ENCODE peak calls at places on chromosomes 5 and 9, in eight cellular contexts. M is NCI-H510A; E is Caki2; G is HCT116; H is A549; Q is HTR-8/SVneo; V is AG20443; B is naive thymus-derived CD8-positive, alpha-beta T cell. L is an unnamed sample.

GRCh38 chr5:135312255-135312935 is 86.6 kb downstream of the MACROH2A1 start:
- DNase-seq in M (no peak), E (no peak), G (no peak), H (no peak), Q (no peak), V (no peak), B (no peak), L (no peak)

GRCh38 chr9:3863686-3864085 is 337.9 kb upstream of the RFX3 start:
- DNase-seq in M (no peak), E (no peak), G (no peak), H (no peak), Q (no peak), V (no peak), B (no peak), L (no peak)

GRCh38 chr9:133714606-133715294 is 23.4 kb downstream of the SARDH start:
- DNase-seq in M (no peak), E (no peak), G (no peak), H (no peak), Q (peak), V (no peak), B (no peak), L (no peak)

GRCh38 chr9:18861599-18862546 is 171.1 kb downstream of the SAXO1 start:
- DNase-seq in M (no peak), E (no peak), G (no peak), H (no peak), Q (no peak), V (peak), B (no peak), L (no peak)

GRCh38 chr9:93017621-93018020 is 40.9 kb upstream of the SUSD3 start:
- DNase-seq in M (no peak), E (no peak), G (no peak), H (no peak), Q (no peak), V (no peak), B (no peak), L (no peak)

GRCh38 chr5:116482394-116482793 is 92.2 kb downstream of the SEMA6A start:
- DNase-seq in M (no peak), E (no peak), G (no peak), H (no peak), Q (no peak), V (peak), B (no peak), L (no peak)

GRCh38 chr5:151048526-151048925 is 28.1 kb downstream of the GPX3 start:
- DNase-seq in M (no peak), E (no peak), G (no peak), H (no peak), Q (no peak), V (peak), B (no peak), L (no peak)

GRCh38 chr5:146704949-146705665 is 173.4 kb downstream of the PPP2R2B start:
- DNase-seq in M (no peak), E (no peak), G (no peak), H (no peak), Q (no peak), V (no peak), B (no peak), L (no peak)

GRCh38 chr5:169701910-169702451 is 64.9 kb downstream of the DOCK2 start:
- DNase-seq in M (no peak), E (peak), G (no peak), H (no peak), Q (no peak), V (peak), B (no peak), L (no peak)

GRCh38 chr5:143398053-143398355 is 5.5 kb downstream of the NR3C1 start:
- DNase-seq in M (no peak), E (peak), G (no peak), H (no peak), Q (no peak), V (no peak), B (no peak), L (no peak)

GRCh38 chr5:35166043-35166442 is 64.2 kb downstream of the PRLR start:
- DNase-seq in M (no peak), E (no peak), G (no peak), H (no peak), Q (no peak), V (no peak), B (no peak), L (no peak)

GRCh38 chr5:170357853-170358497 is 31.2 kb downstream of the KCNMB1 start:
- DNase-seq in M (no peak), E (no peak), G (no peak), H (no peak), Q (no peak), V (no peak), B (no peak), L (no peak)

GRCh38 chr5:82004511-82004910 is 32.7 kb downstream of the ATG10 start:
- DNase-seq in M (peak), E (no peak), G (no peak), H (no peak), Q (no peak), V (peak), B (no peak), L (no peak)

GRCh38 chr5:113269023-113269997 is 165.5 kb downstream of the TSSK1B start:
- DNase-seq in M (no peak), E (no peak), G (no peak), H (no peak), Q (no peak), V (no peak), B (no peak), L (no peak)